ENCODE peak calls at places on chromosome 12, in six cellular contexts. One of them, this sample, is unnamed.

GRCh38 chr12:25130741-25131188 is 64.2 kb downstream of the DNAI7 start:
- DNase-seq in BE2C: no peak
- DNase-seq in CD4-positive, alpha-beta memory T cell: no peak
- DNase-seq in fibroblast of lung: peak; percentile 82
- DNase-seq in cardiac muscle cell: peak; percentile 59
- DNase-seq in thoracic aorta: no peak
- DNase-seq in this sample: no peak

GRCh38 chr12:47491516-47491915 is 214.3 kb downstream of the RPAP3 start:
- DNase-seq in BE2C: no peak
- DNase-seq in fibroblast of lung: no peak
- DNase-seq in CD4-positive, alpha-beta memory T cell: no peak
- DNase-seq in cardiac muscle cell: no peak
- DNase-seq in thoracic aorta: no peak
- DNase-seq in this sample: no peak

GRCh38 chr12:30191701-30192455 is 408.1 kb upstream of the TMTC1 start:
- DNase-seq in thoracic aorta: no peak
- DNase-seq in cardiac muscle cell: no peak
- DNase-seq in BE2C: no peak
- DNase-seq in fibroblast of lung: no peak
- DNase-seq in CD4-positive, alpha-beta memory T cell: no peak
- DNase-seq in this sample: no peak

GRCh38 chr12:100755186-100755585 is 39.4 kb upstream of the ANO4 start:
- DNase-seq in CD4-positive, alpha-beta memory T cell: no peak
- DNase-seq in thoracic aorta: no peak
- DNase-seq in fibroblast of lung: no peak
- DNase-seq in cardiac muscle cell: no peak
- DNase-seq in BE2C: no peak
- DNase-seq in this sample: no peak

GRCh38 chr12:58086930-58087329 is 145.6 kb downstream of the ATP23 start:
- DNase-seq in CD4-positive, alpha-beta memory T cell: no peak
- DNase-seq in cardiac muscle cell: no peak
- DNase-seq in thoracic aorta: no peak
- DNase-seq in BE2C: no peak
- DNase-seq in fibroblast of lung: no peak
- DNase-seq in this sample: no peak

GRCh38 chr12:3199551-3200031 is 122.4 kb downstream of the TSPAN9 start:
- DNase-seq in fibroblast of lung: peak; percentile 52
- DNase-seq in BE2C: peak; percentile 53
- DNase-seq in cardiac muscle cell: peak; percentile 50
- DNase-seq in CD4-positive, alpha-beta memory T cell: no peak
- DNase-seq in thoracic aorta: no peak
- DNase-seq in this sample: peak; percentile 72

GRCh38 chr12:71411635-71412034 is 28.0 kb upstream of the LGR5 start:
- DNase-seq in thoracic aorta: no peak
- DNase-seq in fibroblast of lung: no peak
- DNase-seq in BE2C: no peak
- DNase-seq in CD4-positive, alpha-beta memory T cell: no peak
- DNase-seq in cardiac muscle cell: no peak
- DNase-seq in this sample: no peak

GRCh38 chr12:66144796-66145754 is 14.5 kb upstream of the LLPH start:
- DNase-seq in thoracic aorta: no peak
- DNase-seq in BE2C: peak; percentile 24
- DNase-seq in fibroblast of lung: peak; percentile 85
- DNase-seq in CD4-positive, alpha-beta memory T cell: no peak
- DNase-seq in cardiac muscle cell: peak; percentile 95
- DNase-seq in this sample: peak; percentile 60

GRCh38 chr12:53999596-54000104 is 311 bp upstream of the HOXC9 start:
- DNase-seq in fibroblast of lung: peak; percentile 42
- DNase-seq in BE2C: peak; percentile 77
- DNase-seq in CD4-positive, alpha-beta memory T cell: no peak
- DNase-seq in thoracic aorta: no peak
- DNase-seq in cardiac muscle cell: no peak
- DNase-seq in this sample: no peak

GRCh38 chr12:66140726-66141125 is 10.2 kb upstream of the LLPH start:
- DNase-seq in BE2C: no peak
- DNase-seq in thoracic aorta: no peak
- DNase-seq in fibroblast of lung: peak; percentile 22
- DNase-seq in CD4-positive, alpha-beta memory T cell: no peak
- DNase-seq in cardiac muscle cell: no peak
- DNase-seq in this sample: no peak

GRCh38 chr12:122227341-122227740 is 1.5 kb upstream of the DIABLO start:
- DNase-seq in thoracic aorta: no peak
- DNase-seq in cardiac muscle cell: no peak
- DNase-seq in fibroblast of lung: no peak
- DNase-seq in BE2C: peak; percentile 87
- DNase-seq in CD4-positive, alpha-beta memory T cell: peak; percentile 72
- DNase-seq in this sample: no peak

GRCh38 chr12:108907861-108908302 is 28.0 kb downstream of the DAO start:
- DNase-seq in cardiac muscle cell: no peak
- DNase-seq in CD4-positive, alpha-beta memory T cell: no peak
- DNase-seq in fibroblast of lung: no peak
- DNase-seq in thoracic aorta: no peak
- DNase-seq in BE2C: no peak
- DNase-seq in this sample: peak; percentile 65

GRCh38 chr12:121130866-121131373 is 1.8 kb upstream of the P2RX7 start:
- DNase-seq in thoracic aorta: no peak
- DNase-seq in CD4-positive, alpha-beta memory T cell: no peak
- DNase-seq in fibroblast of lung: no peak
- DNase-seq in cardiac muscle cell: no peak
- DNase-seq in BE2C: no peak
- DNase-seq in this sample: no peak

GRCh38 chr12:27542628-27543027 is 18.6 kb downstream of the PPFIBP1 start:
- DNase-seq in cardiac muscle cell: peak; percentile 90
- DNase-seq in BE2C: no peak
- DNase-seq in thoracic aorta: no peak
- DNase-seq in CD4-positive, alpha-beta memory T cell: no peak
- DNase-seq in fibroblast of lung: peak; percentile 90
- DNase-seq in this sample: no peak

GRCh38 chr12:8906781-8907180 is 7.5 kb upstream of the PHC1 start:
- DNase-seq in CD4-positive, alpha-beta memory T cell: no peak
- DNase-seq in fibroblast of lung: no peak
- DNase-seq in BE2C: no peak
- DNase-seq in cardiac muscle cell: no peak
- DNase-seq in thoracic aorta: no peak
- DNase-seq in this sample: no peak

GRCh38 chr12:56029666-56030293 is 8.9 kb downstream of the IKZF4 start:
- DNase-seq in cardiac muscle cell: peak; percentile 83
- DNase-seq in BE2C: peak; percentile 72
- DNase-seq in fibroblast of lung: peak; percentile 76
- DNase-seq in thoracic aorta: no peak
- DNase-seq in CD4-positive, alpha-beta memory T cell: no peak
- DNase-seq in this sample: peak; percentile 78

GRCh38 chr12:3073438-3074255 is 3.5 kb upstream of the TSPAN9 start:
- DNase-seq in CD4-positive, alpha-beta memory T cell: peak; percentile 74
- DNase-seq in cardiac muscle cell: peak; percentile 90
- DNase-seq in thoracic aorta: no peak
- DNase-seq in BE2C: peak; percentile 87
- DNase-seq in fibroblast of lung: peak; percentile 90
- DNase-seq in this sample: peak; percentile 93

GRCh38 chr12:70045036-70045435 is 198.2 kb upstream of the CNOT2 start:
- DNase-seq in thoracic aorta: no peak
- DNase-seq in BE2C: no peak
- DNase-seq in CD4-positive, alpha-beta memory T cell: no peak
- DNase-seq in fibroblast of lung: peak; percentile 63
- DNase-seq in cardiac muscle cell: peak; percentile 76
- DNase-seq in this sample: no peak

GRCh38 chr12:109680521-109681030 is 33.0 kb upstream of the FAM222A start:
- DNase-seq in CD4-positive, alpha-beta memory T cell: no peak
- DNase-seq in cardiac muscle cell: no peak
- DNase-seq in BE2C: no peak
- DNase-seq in thoracic aorta: no peak
- DNase-seq in fibroblast of lung: no peak
- DNase-seq in this sample: no peak

GRCh38 chr12:28974166-28974565 is 174.9 kb upstream of the FAR2 start:
- DNase-seq in thoracic aorta: no peak
- DNase-seq in fibroblast of lung: peak; percentile 46
- DNase-seq in cardiac muscle cell: no peak
- DNase-seq in CD4-positive, alpha-beta memory T cell: no peak
- DNase-seq in BE2C: no peak
- DNase-seq in this sample: no peak

GRCh38 chr12:120495189-120495722 is 657 bp upstream of the DYNLL1 start:
- DNase-seq in thoracic aorta: no peak
- DNase-seq in cardiac muscle cell: peak; percentile 10
- DNase-seq in BE2C: no peak
- DNase-seq in fibroblast of lung: no peak
- DNase-seq in CD4-positive, alpha-beta memory T cell: no peak
- DNase-seq in this sample: no peak

GRCh38 chr12:4174417-4174816 is 99.1 kb upstream of the CCND2 start:
- DNase-seq in cardiac muscle cell: no peak
- DNase-seq in thoracic aorta: no peak
- DNase-seq in CD4-positive, alpha-beta memory T cell: no peak
- DNase-seq in BE2C: no peak
- DNase-seq in fibroblast of lung: no peak
- DNase-seq in this sample: no peak

GRCh38 chr12:27431185-27431584 is 15.4 kb upstream of the SMCO2 start:
- DNase-seq in cardiac muscle cell: no peak
- DNase-seq in CD4-positive, alpha-beta memory T cell: no peak
- DNase-seq in thoracic aorta: no peak
- DNase-seq in fibroblast of lung: no peak
- DNase-seq in BE2C: no peak
- DNase-seq in this sample: no peak

GRCh38 chr12:18467636-18468520 is 206.6 kb downstream of the PIK3C2G start:
- DNase-seq in BE2C: no peak
- DNase-seq in thoracic aorta: no peak
- DNase-seq in fibroblast of lung: no peak
- DNase-seq in CD4-positive, alpha-beta memory T cell: no peak
- DNase-seq in cardiac muscle cell: no peak
- DNase-seq in this sample: no peak

GRCh38 chr12:11729008-11729407 is 79.5 kb downstream of the ETV6 start:
- DNase-seq in thoracic aorta: no peak
- DNase-seq in CD4-positive, alpha-beta memory T cell: no peak
- DNase-seq in fibroblast of lung: no peak
- DNase-seq in BE2C: no peak
- DNase-seq in cardiac muscle cell: no peak
- DNase-seq in this sample: no peak

GRCh38 chr12:103841690-103842584 is 903 bp upstream of the NT5DC3 start:
- DNase-seq in cardiac muscle cell: peak; percentile 47
- DNase-seq in BE2C: peak; percentile 60
- DNase-seq in CD4-positive, alpha-beta memory T cell: peak; percentile 64
- DNase-seq in fibroblast of lung: peak; percentile 46
- DNase-seq in thoracic aorta: peak; percentile 11
- DNase-seq in this sample: peak; percentile 71

GRCh38 chr12:59115526-59115925 is 195.2 kb upstream of the LRIG3 start:
- DNase-seq in BE2C: no peak
- DNase-seq in cardiac muscle cell: no peak
- DNase-seq in fibroblast of lung: peak; percentile 28
- DNase-seq in CD4-positive, alpha-beta memory T cell: no peak
- DNase-seq in thoracic aorta: no peak
- DNase-seq in this sample: no peak

GRCh38 chr12:58202933-58203713 is 261.8 kb downstream of the ATP23 start:
- DNase-seq in cardiac muscle cell: peak; percentile 57
- DNase-seq in fibroblast of lung: no peak
- DNase-seq in thoracic aorta: no peak
- DNase-seq in CD4-positive, alpha-beta memory T cell: no peak
- DNase-seq in BE2C: no peak
- DNase-seq in this sample: no peak

DNA sequence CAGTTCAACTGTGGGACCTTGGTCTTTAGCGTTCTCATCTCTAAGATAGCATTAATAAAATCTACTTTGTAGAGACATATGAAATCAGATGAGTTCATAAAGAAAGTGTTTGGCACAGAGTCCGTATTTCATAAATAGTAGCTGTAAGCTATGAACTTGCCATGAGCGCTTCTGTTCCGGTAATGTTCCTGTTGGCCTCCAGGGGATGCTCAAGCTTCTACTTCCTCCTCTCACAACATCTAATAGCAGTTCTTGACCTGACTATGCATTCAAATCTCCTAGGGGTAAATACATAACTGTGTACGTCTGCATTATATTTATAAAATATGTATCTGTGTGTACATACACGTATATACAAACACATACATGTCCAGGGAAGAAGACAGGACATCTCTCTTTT is 288.2 kb upstream of the TMPO start:
- DNase-seq in cardiac muscle cell: peak; percentile 39
- DNase-seq in BE2C: no peak
- DNase-seq in CD4-positive, alpha-beta memory T cell: no peak
- DNase-seq in thoracic aorta: no peak
- DNase-seq in fibroblast of lung: peak; percentile 12
- DNase-seq in this sample: no peak
- H3K4me1 ChIP-seq in cardiac muscle cell: no peaks in the 10 kb centered on the region
- H3K4me1 ChIP-seq in BE2C: no peaks in the 10 kb centered on the region
- H3K4me1 ChIP-seq in CD4-positive, alpha-beta memory T cell: no peaks in the 10 kb centered on the region
- H3K4me1 ChIP-seq in thoracic aorta: no peaks in the 10 kb centered on the region
- H3K4me1 ChIP-seq in fibroblast of lung: no peaks in the 10 kb centered on the region
- H3K4me1 ChIP-seq in this sample: no peaks in the 10 kb centered on the region

DNA sequence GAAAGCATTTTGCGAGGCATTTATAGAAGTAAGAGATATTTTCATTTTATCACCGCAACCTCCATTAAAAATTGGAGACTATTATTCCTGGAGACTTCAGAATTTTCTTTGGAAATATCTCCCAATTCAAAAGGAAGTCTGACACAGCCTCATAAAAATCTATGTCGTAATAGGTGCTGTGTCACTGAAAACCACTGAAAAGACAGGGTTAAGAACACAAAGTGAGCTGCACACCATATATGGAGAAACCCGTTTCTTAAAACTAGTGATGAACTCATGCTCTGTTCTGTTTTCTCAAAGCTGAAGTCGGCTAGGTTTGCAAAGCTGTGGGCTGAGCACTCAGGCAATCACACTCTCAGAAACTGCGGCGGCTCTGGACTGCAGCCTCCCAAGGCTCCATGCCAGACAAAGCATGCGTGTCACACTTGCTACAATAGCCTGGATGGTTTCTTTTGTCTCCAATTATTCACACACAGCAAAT is at the start of gene GLIPR1:
- DNase-seq in fibroblast of lung: peak; percentile 100
- DNase-seq in CD4-positive, alpha-beta memory T cell: peak; percentile 85
- DNase-seq in BE2C: no peak
- DNase-seq in cardiac muscle cell: peak; percentile 98
- DNase-seq in thoracic aorta: peak; percentile 73
- DNase-seq in this sample: peak; percentile 30
- H3K4me1 ChIP-seq in fibroblast of lung: peaks cover 11% of the 10 kb centered on the region
- H3K4me1 ChIP-seq in CD4-positive, alpha-beta memory T cell: peaks cover 77% of the 10 kb centered on the region
- H3K4me1 ChIP-seq in BE2C: no peaks in the 10 kb centered on the region
- H3K4me1 ChIP-seq in cardiac muscle cell: no peaks in the 10 kb centered on the region
- H3K4me1 ChIP-seq in thoracic aorta: peaks cover 23% of the 10 kb centered on the region
- H3K4me1 ChIP-seq in this sample: peaks cover 8% of the 10 kb centered on the region

GRCh38 chr12:116180448-116180847 is 97.0 kb downstream of the MED13L start:
- DNase-seq in fibroblast of lung: no peak
- DNase-seq in CD4-positive, alpha-beta memory T cell: no peak
- DNase-seq in BE2C: no peak
- DNase-seq in cardiac muscle cell: no peak
- DNase-seq in thoracic aorta: no peak
- DNase-seq in this sample: no peak
- H3K4me1 ChIP-seq in fibroblast of lung: peaks cover 3% of the 10 kb centered on the region
- H3K4me1 ChIP-seq in CD4-positive, alpha-beta memory T cell: peaks cover 34% of the 10 kb centered on the region
- H3K4me1 ChIP-seq in BE2C: peaks cover 10% of the 10 kb centered on the region
- H3K4me1 ChIP-seq in cardiac muscle cell: peaks cover 77% of the 10 kb centered on the region
- H3K4me1 ChIP-seq in thoracic aorta: peaks cover 7% of the 10 kb centered on the region
- H3K4me1 ChIP-seq in this sample: peaks cover 34% of the 10 kb centered on the region

DNA sequence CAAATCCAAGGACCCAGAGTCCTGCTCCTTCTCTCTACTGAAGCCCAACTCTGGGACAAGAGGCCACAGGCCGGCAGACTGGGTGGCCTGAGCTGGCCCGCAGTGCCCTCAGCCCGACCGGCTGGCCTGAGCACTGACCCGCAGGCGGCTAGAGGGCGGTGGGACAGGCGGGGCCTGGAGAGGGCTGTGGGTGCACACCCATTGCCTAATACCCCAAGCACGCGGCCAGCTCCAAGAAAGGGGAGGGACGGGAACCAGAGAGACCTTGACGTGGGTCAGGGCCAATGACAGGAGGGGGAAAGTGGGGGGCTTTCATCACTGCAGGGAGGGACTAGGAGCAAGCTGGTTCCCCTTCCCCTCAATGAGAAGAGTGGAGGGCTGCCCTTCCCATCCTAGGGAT is 2.0 kb upstream of the WNT10B start:
- DNase-seq in CD4-positive, alpha-beta memory T cell: no peak
- DNase-seq in BE2C: no peak
- DNase-seq in cardiac muscle cell: peak; percentile 59
- DNase-seq in thoracic aorta: no peak
- DNase-seq in fibroblast of lung: peak; percentile 88
- DNase-seq in this sample: no peak
- H3K4me1 ChIP-seq in CD4-positive, alpha-beta memory T cell: peaks cover 51% of the 10 kb centered on the region
- H3K4me1 ChIP-seq in BE2C: peaks cover under 1% of the 10 kb centered on the region
- H3K4me1 ChIP-seq in cardiac muscle cell: peaks cover 4% of the 10 kb centered on the region
- H3K4me1 ChIP-seq in thoracic aorta: peaks cover 20% of the 10 kb centered on the region
- H3K4me1 ChIP-seq in fibroblast of lung: peaks cover 2% of the 10 kb centered on the region
- H3K4me1 ChIP-seq in this sample: peaks cover 41% of the 10 kb centered on the region

This sample was measured in Caco-2.